ENCODE peak calls at places on chromosomes 16 and 17, in four cellular contexts. S is hypothalamus; Q is activated CD4-positive, CD25-positive, alpha-beta regulatory T cell; A is T-helper 1 cell. K is an unnamed sample.

GRCh38 chr17:74343526-74344284 is 17.7 kb downstream of the KIF19 start:
- DNase-seq in S (no peak), Q (no peak), A (no peak), K (no peak)

GRCh38 chr17:80277751-80278671 is 17.4 kb downstream of the RNF213 start:
- DNase-seq in S (peak), Q (no peak), A (no peak), K (no peak)

GRCh38 chr16:56742030-56742984 is 12.4 kb downstream of the NUP93 start:
- DNase-seq in S (no peak), Q (no peak), A (no peak), K (no peak)

GRCh38 chr17:1961187-1961586 is 63.9 kb downstream of the RTN4RL1 start:
- DNase-seq in S (no peak), Q (no peak), A (no peak), K (no peak)

GRCh38 chr16:57261806-57262205 is 16.7 kb downstream of the ARL2BP start:
- DNase-seq in S (no peak), Q (no peak), A (no peak), K (no peak)

GRCh38 chr17:47847341-47848197 is 3.4 kb downstream of the SP6 start:
- DNase-seq in S (no peak), Q (no peak), A (peak), K (no peak)

GRCh38 chr16:90032664-90033346 is 13.5 kb upstream of the DBNDD1 start:
- DNase-seq in S (no peak), Q (no peak), A (no peak), K (no peak)

GRCh38 chr16:56606688-56607618 is 1.4 kb upstream of the MT2A start:
- DNase-seq in S (peak), Q (no peak), A (no peak), K (no peak)

GRCh38 chr16:2159052-2159838 is 3.7 kb downstream of the TRAF7 start:
- DNase-seq in S (peak), Q (no peak), A (no peak), K (no peak)

GRCh38 chr16:68466174-68466573 is 17.9 kb upstream of the SMPD3 start:
- DNase-seq in S (no peak), Q (no peak), A (no peak), K (no peak)

GRCh38 chr16:28298511-28298878 is 6.2 kb downstream of the SBK1 start:
- DNase-seq in S (no peak), Q (no peak), A (no peak), K (no peak)

GRCh38 chr16:70481929-70482536 is 27.6 kb downstream of the FCSK start:
- DNase-seq in S (no peak), Q (no peak), A (no peak), K (no peak)

GRCh38 chr17:40095944-40096791 is 4.2 kb downstream of the NR1D1 start:
- DNase-seq in S (no peak), Q (peak), A (peak), K (peak)